ENCODE peak calls at places on chromosomes 5 and 9, in six cellular contexts. One of them, this sample, is unnamed.

GRCh38 chr5:40916213-40916612 is 6.9 kb downstream of the C7 start:
- DNase-seq in K562: no peak
- DNase-seq in AG10803: no peak
- DNase-seq in breast epithelium: no peak
- DNase-seq in BJ: no peak
- DNase-seq in gastrocnemius medialis: no peak
- DNase-seq in this sample: no peak

GRCh38 chr5:132873119-132873929 is at the start of gene LEAP2:
- DNase-seq in K562: no peak
- DNase-seq in AG10803: peak
- DNase-seq in breast epithelium: no peak
- DNase-seq in BJ: no peak
- DNase-seq in gastrocnemius medialis: no peak
- DNase-seq in this sample: no peak

GRCh38 chr9:121326130-121326838 is 43.8 kb downstream of the STOM start:
- DNase-seq in K562: no peak
- DNase-seq in AG10803: peak
- DNase-seq in breast epithelium: peak
- DNase-seq in BJ: peak
- DNase-seq in gastrocnemius medialis: peak
- DNase-seq in this sample: no peak

GRCh38 chr9:21153688-21154608 is 12.3 kb upstream of the IFNW1 start:
- DNase-seq in K562: no peak
- DNase-seq in AG10803: no peak
- DNase-seq in breast epithelium: no peak
- DNase-seq in BJ: no peak
- DNase-seq in gastrocnemius medialis: no peak
- DNase-seq in this sample: no peak

GRCh38 chr9:18611946-18612345 is 138.0 kb downstream of the ADAMTSL1 start:
- DNase-seq in K562: no peak
- DNase-seq in AG10803: no peak
- DNase-seq in breast epithelium: no peak
- DNase-seq in BJ: no peak
- DNase-seq in gastrocnemius medialis: no peak
- DNase-seq in this sample: no peak

GRCh38 chr5:96320797-96321196 is 112.3 kb downstream of the PCSK1 start:
- DNase-seq in K562: no peak
- DNase-seq in AG10803: no peak
- DNase-seq in breast epithelium: no peak
- DNase-seq in BJ: no peak
- DNase-seq in gastrocnemius medialis: no peak
- DNase-seq in this sample: no peak

GRCh38 chr9:37761511-37761910 is 7.9 kb downstream of the TRMT10B start:
- DNase-seq in K562: no peak
- DNase-seq in AG10803: peak
- DNase-seq in breast epithelium: no peak
- DNase-seq in BJ: no peak
- DNase-seq in gastrocnemius medialis: no peak
- DNase-seq in this sample: no peak

GRCh38 chr5:2751592-2752021 is at the start of gene IRX2:
- DNase-seq in K562: no peak
- DNase-seq in AG10803: peak
- DNase-seq in breast epithelium: peak
- DNase-seq in BJ: peak
- DNase-seq in gastrocnemius medialis: no peak
- DNase-seq in this sample: peak

GRCh38 chr5:380701-381309 is 59.3 kb downstream of the AHRR start:
- DNase-seq in K562: no peak
- DNase-seq in AG10803: peak
- DNase-seq in breast epithelium: no peak
- DNase-seq in BJ: no peak
- DNase-seq in gastrocnemius medialis: no peak
- DNase-seq in this sample: no peak

GRCh38 chr5:148491793-148492184 is 108.0 kb downstream of the FBXO38 start:
- DNase-seq in K562: no peak
- DNase-seq in AG10803: no peak
- DNase-seq in breast epithelium: no peak
- DNase-seq in BJ: no peak
- DNase-seq in gastrocnemius medialis: no peak
- DNase-seq in this sample: no peak

GRCh38 chr9:13718086-13718485 is 438.6 kb upstream of the MPDZ start:
- DNase-seq in K562: no peak
- DNase-seq in AG10803: peak
- DNase-seq in breast epithelium: no peak
- DNase-seq in BJ: no peak
- DNase-seq in gastrocnemius medialis: no peak
- DNase-seq in this sample: no peak

GRCh38 chr5:149780043-149780737 is 50.1 kb downstream of the PPARGC1B start:
- DNase-seq in K562: no peak
- DNase-seq in AG10803: no peak
- DNase-seq in breast epithelium: no peak
- DNase-seq in BJ: no peak
- DNase-seq in gastrocnemius medialis: peak
- DNase-seq in this sample: no peak

DNA sequence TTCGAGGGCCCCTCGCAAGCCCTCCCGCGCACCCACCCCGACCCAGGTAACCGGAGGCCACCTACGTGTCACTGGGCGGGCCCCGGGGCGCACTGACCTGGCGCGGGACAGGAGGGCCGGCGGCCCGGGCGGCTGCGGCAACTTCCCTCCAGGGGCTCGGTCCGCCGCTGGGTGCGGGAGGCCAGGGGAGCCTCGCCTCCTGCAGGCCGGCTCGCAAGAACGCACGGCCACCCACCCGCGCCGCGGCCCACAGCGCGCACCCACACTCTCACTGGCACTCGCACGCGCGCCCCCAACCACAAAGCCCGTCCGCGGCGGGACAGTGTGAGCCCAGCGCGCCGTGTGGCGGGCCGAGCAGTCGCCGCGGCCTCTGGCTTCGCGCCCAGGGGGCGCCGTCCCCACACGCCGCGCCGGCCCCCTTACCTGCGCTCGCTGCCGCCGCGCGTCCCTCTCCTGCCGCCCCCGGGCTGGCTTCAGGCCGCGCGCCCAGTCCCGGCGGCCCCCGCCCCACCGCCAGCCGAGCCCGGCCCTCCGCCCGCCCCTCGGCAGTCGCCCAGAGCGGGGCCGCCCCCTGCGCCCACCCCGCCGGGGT is 430 bp downstream of the LPAR1 start:
- DNase-seq in K562: no peak
- DNase-seq in AG10803: peak
- DNase-seq in breast epithelium: peak
- DNase-seq in BJ: no peak
- DNase-seq in gastrocnemius medialis: no peak
- DNase-seq in this sample: peak
- TF ChIP-seq CTCF in K562: no peak
- TF ChIP-seq CTCF in AG10803: peak
- TF ChIP-seq CTCF in breast epithelium: peak
- TF ChIP-seq CTCF in BJ: no peak
- TF ChIP-seq CTCF in gastrocnemius medialis: no peak
- TF ChIP-seq CTCF in this sample: no peak

DNA sequence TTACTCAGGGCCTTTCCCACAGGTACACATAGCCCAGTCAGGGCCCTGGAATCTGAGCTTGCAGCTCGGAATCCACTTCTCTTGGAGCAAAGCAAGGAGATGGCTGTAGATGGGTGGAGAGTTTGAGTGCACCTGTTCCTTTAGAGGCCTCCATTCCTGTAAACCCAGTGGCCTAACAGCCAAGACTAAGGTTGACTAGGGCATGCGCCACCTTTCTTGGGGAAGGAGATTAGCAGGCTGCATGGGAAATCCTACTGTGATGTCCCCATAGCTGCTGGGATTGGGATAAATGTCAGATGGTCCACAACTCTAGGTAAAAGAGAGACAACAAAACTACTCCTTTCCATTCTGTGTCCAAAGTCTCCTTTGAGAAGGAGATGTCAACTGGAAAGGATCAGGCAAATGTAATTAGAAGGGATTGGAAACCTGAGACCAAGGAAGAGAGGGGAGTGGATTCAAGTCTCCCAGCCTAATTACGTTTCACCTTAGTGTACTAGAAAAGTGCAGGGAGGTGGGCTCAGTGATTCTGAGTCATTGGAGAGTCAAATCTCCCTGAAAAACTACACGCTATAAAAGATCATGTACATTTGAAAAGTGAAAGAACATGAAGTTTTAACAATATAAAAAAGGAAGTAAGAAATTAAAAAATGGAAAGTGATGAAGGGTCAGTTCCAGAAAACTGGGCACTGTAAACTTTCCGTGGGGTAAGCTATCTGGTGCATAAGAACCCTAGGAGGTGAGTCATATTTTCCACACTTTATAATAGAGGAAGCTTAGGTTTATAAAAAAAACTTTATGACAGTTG is 104.2 kb downstream of the SEC61B start:
- DNase-seq in K562: no peak
- DNase-seq in AG10803: no peak
- DNase-seq in breast epithelium: no peak
- DNase-seq in BJ: no peak
- DNase-seq in gastrocnemius medialis: no peak
- DNase-seq in this sample: no peak
- TF ChIP-seq CTCF in K562: peak
- TF ChIP-seq CTCF in AG10803: no peak
- TF ChIP-seq CTCF in breast epithelium: no peak
- TF ChIP-seq CTCF in BJ: no peak
- TF ChIP-seq CTCF in gastrocnemius medialis: no peak
- TF ChIP-seq CTCF in this sample: no peak

DNA sequence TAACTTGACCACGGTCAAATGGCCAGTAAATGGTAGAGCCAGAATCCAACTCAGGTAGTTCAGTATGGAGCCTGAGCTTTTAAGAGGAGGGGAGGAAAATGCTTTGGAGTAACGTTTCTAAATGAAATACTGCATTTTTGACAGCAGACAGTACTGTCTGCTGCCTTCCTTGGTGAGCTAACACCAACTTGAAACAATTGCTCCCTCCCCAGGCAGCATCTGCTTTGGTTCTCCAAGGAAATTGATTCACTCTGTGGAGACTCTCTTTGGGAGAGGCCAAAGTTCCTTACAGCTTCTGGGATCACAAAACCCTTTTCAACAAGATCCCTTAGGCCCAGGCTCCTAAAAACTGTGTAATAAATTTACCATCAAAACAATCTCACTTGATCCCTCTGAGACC is 75.2 kb upstream of the SSBP2 start:
- DNase-seq in K562: no peak
- DNase-seq in AG10803: peak
- DNase-seq in breast epithelium: no peak
- DNase-seq in BJ: no peak
- DNase-seq in gastrocnemius medialis: no peak
- DNase-seq in this sample: no peak
- TF ChIP-seq CTCF in K562: no peak
- TF ChIP-seq CTCF in AG10803: no peak
- TF ChIP-seq CTCF in breast epithelium: no peak
- TF ChIP-seq CTCF in BJ: peak
- TF ChIP-seq CTCF in gastrocnemius medialis: no peak
- TF ChIP-seq CTCF in this sample: no peak

GRCh38 chr9:99563364-99563763 is 258.3 kb upstream of the NR4A3 start:
- DNase-seq in K562: no peak
- DNase-seq in AG10803: no peak
- DNase-seq in breast epithelium: no peak
- DNase-seq in BJ: no peak
- DNase-seq in gastrocnemius medialis: no peak
- DNase-seq in this sample: no peak
- TF ChIP-seq CTCF in K562: no peak
- TF ChIP-seq CTCF in AG10803: no peak
- TF ChIP-seq CTCF in breast epithelium: no peak
- TF ChIP-seq CTCF in BJ: no peak
- TF ChIP-seq CTCF in gastrocnemius medialis: no peak
- TF ChIP-seq CTCF in this sample: no peak